ENCODE peak calls at places on chromosome 17, in eight cellular contexts. E is CD8-positive, alpha-beta memory T cell; C is heart left ventricle; G is pancreas; V is caudate nucleus; H is CD8-positive, alpha-beta T cell; W is neural progenitor cell; X is substantia nigra. O is an unnamed sample.

GRCh38 chr17:76868669-76869208 is 535 bp downstream of the MGAT5B start:
- DNase-seq in E (no peak), C (peak; percentile 45), G (no peak), V (no peak), H (peak; percentile 15), W (peak; percentile 67), X (no peak), O (no peak)

GRCh38 chr17:59437766-59438165 is 106.3 kb downstream of the YPEL2 start:
- DNase-seq in E (no peak), C (no peak), G (no peak), V (no peak), H (no peak), W (no peak), X (no peak), O (no peak)

GRCh38 chr17:16923904-16924700 is 47.8 kb downstream of the TNFRSF13B start:
- DNase-seq in E (no peak), C (no peak), G (peak; percentile 22), V (no peak), H (no peak), W (no peak), X (no peak), O (no peak)

GRCh38 chr17:81535007-81535328 is 6.8 kb downstream of the FSCN2 start:
- DNase-seq in E (no peak), C (no peak), G (no peak), V (no peak), H (no peak), W (no peak), X (no peak), O (no peak)

GRCh38 chr17:17781591-17782424 is 55.0 kb downstream of the SREBF1 start:
- DNase-seq in E (peak; percentile 33), C (peak; percentile 85), G (peak; percentile 73), V (peak; percentile 84), H (peak; percentile 52), W (peak; percentile 78), X (peak; percentile 81), O (peak; percentile 87)

GRCh38 chr17:44218344-44219125 is 940 bp downstream of the UBTF start:
- DNase-seq in E (peak; percentile 81), C (peak; percentile 95), G (peak; percentile 92), V (peak; percentile 68), H (peak; percentile 87), W (peak; percentile 94), X (peak; percentile 82), O (peak; percentile 91)

GRCh38 chr17:14752007-14752406 is 451.1 kb downstream of the HS3ST3B1 start:
- DNase-seq in E (no peak), C (no peak), G (no peak), V (no peak), H (no peak), W (no peak), X (no peak), O (no peak)

GRCh38 chr17:27993723-27994310 is 48.7 kb upstream of the NLK start:
- DNase-seq in E (no peak), C (no peak), G (no peak), V (no peak), H (no peak), W (no peak), X (no peak), O (no peak)

GRCh38 chr17:45301674-45302073 is 15.1 kb downstream of the MAP3K14 start:
- DNase-seq in E (no peak), C (no peak), G (no peak), V (no peak), H (no peak), W (no peak), X (no peak), O (no peak)

GRCh38 chr17:45299311-45299710 is 17.5 kb downstream of the MAP3K14 start:
- DNase-seq in E (no peak), C (no peak), G (no peak), V (no peak), H (no peak), W (peak; percentile 29), X (peak; percentile 20), O (no peak)

GRCh38 chr17:45302649-45303173 is 14.1 kb downstream of the MAP3K14 start:
- DNase-seq in E (no peak), C (no peak), G (no peak), V (no peak), H (no peak), W (no peak), X (no peak), O (peak; percentile 60)

GRCh38 chr17:45298546-45299285 is 18.1 kb downstream of the MAP3K14 start:
- DNase-seq in E (no peak), C (no peak), G (no peak), V (no peak), H (no peak), W (no peak), X (no peak), O (no peak)

DNA sequence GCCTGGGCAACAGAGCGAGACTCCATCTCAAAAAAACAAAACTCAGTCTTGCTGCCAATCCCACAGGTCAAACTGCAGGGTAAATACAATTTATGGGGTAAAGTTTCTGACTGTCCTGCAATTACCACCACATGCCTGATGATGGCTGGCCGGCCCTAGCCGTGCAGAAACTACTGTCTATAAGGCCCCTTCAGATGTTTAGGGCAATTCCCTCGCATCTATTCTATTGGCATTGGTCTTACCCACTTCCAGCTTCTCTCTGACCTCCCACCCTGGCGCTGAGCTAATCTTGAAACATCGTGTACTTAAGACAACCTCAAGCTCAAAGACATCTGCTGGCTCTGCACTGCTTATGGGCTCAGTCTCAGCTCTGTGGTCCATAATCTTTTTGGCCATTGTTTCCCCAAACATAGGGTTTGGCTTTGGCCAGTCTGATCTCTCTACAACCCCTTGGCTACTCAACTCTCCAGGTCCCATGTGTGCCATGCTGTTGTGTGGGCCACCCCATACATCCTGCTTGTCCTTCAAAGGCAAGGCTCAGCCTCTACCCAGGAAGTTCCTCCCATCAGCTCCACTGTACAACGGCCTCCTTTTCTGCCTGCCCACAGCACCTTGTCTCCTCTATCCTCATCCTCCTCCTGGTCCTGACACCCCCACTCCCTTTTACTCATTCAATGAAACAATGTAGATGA is 16.6 kb downstream of the MAP3K14 start:
- DNase-seq in E (no peak), C (no peak), G (no peak), V (no peak), H (no peak), W (no peak), X (no peak), O (no peak)
- H3K27ac ChIP-seq in E (no peak overlapping the region), C (peak overlapping the region; percentile 91), G (no peak overlapping the region), V (no peak overlapping the region), H (no peak overlapping the region), W (no peak overlapping the region), X (no peak overlapping the region), O (no peak overlapping the region)

DNA sequence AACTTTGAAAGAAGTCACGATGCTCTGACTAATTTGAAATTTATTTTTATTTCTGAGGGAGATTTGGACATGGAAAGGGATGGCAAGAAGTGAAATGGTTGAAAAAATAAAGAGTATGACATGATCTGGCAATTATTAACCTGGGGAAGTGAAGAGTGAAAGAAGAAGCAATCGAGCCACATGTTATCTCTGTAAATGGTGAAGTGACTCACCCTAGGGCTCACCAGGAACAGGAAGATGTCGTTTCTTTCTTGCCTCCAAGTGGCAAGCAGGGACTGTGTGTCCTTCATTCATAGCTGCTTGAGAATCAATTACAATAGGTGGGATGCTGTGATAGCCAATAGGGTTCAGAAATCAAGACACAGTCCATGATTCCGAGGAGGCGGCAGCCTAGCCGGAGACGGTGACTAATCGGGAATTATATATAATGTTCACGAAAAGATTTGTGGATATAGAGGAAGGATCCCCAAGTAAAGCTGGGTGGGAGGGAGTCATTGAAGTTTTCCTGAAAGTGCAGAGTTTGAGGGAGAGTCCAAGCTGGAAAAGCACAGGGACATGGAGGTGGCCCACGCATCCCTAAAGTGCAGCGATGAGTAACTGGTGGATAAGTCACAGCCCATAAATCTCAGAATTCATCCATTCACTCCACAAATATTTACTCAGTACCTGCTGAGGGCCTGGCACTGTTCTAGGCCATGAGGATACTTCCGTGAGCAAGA is 18.2 kb upstream of the KRT20 start:
- DNase-seq in E (no peak), C (no peak), G (no peak), V (no peak), H (no peak), W (no peak), X (no peak), O (no peak)
- H3K27ac ChIP-seq in E (no peak overlapping the region), C (no peak overlapping the region), G (no peak overlapping the region), V (no peak overlapping the region), H (no peak overlapping the region), W (no peak overlapping the region), X (no peak overlapping the region), O (no peak overlapping the region)

GRCh38 chr17:9204026-9204425 is 182.7 kb downstream of the NTN1 start:
- DNase-seq in E (no peak), C (no peak), G (no peak), V (no peak), H (no peak), W (no peak), X (no peak), O (no peak)

GRCh38 chr17:9205520-9206159 is 184.3 kb downstream of the NTN1 start:
- DNase-seq in E (no peak), C (no peak), G (no peak), V (no peak), H (no peak), W (no peak), X (peak; percentile 22), O (no peak)

GRCh38 chr17:9206989-9207317 is 185.6 kb downstream of the NTN1 start:
- DNase-seq in E (no peak), C (no peak), G (no peak), V (no peak), H (no peak), W (no peak), X (no peak), O (no peak)

GRCh38 chr17:9206160-9206988 is 185.1 kb downstream of the NTN1 start:
- DNase-seq in E (no peak), C (no peak), G (no peak), V (no peak), H (no peak), W (peak; percentile 55), X (no peak), O (peak; percentile 37)

GRCh38 chr17:9204623-9205329 is 183.5 kb downstream of the NTN1 start:
- DNase-seq in E (no peak), C (no peak), G (no peak), V (no peak), H (no peak), W (no peak), X (no peak), O (no peak)
- H3K27ac ChIP-seq in E (no peak overlapping the region), C (no peak overlapping the region), G (no peak overlapping the region), V (no peak overlapping the region), H (no peak overlapping the region), W (no peak overlapping the region), X (no peak overlapping the region), O (no peak overlapping the region)

GRCh38 chr17:47929218-47930000 is 12.0 kb upstream of the PNPO start:
- DNase-seq in E (no peak), C (no peak), G (no peak), V (no peak), H (no peak), W (no peak), X (no peak), O (no peak)

GRCh38 chr17:47927821-47928400 is 13.5 kb upstream of the PNPO start:
- DNase-seq in E (no peak), C (no peak), G (no peak), V (no peak), H (no peak), W (no peak), X (no peak), O (no peak)

GRCh38 chr17:47928415-47928814 is 13.0 kb upstream of the PNPO start:
- DNase-seq in E (no peak), C (no peak), G (no peak), V (no peak), H (no peak), W (no peak), X (no peak), O (no peak)

GRCh38 chr17:47924785-47925676 is 16.3 kb upstream of the PNPO start:
- DNase-seq in E (no peak), C (no peak), G (no peak), V (no peak), H (no peak), W (no peak), X (no peak), O (no peak)

GRCh38 chr17:47925677-47925987 is 15.7 kb upstream of the PNPO start:
- DNase-seq in E (no peak), C (no peak), G (no peak), V (no peak), H (no peak), W (no peak), X (no peak), O (no peak)
- H3K27ac ChIP-seq in E (no peak overlapping the region), C (no peak overlapping the region), G (no peak overlapping the region), V (no peak overlapping the region), H (no peak overlapping the region), W (no peak overlapping the region), X (no peak overlapping the region), O (no peak overlapping the region)